ENCODE peak calls at places on chromosome 9, in eight cellular contexts. X is psoas muscle; D is transverse colon; Q is tibial nerve; I is HCT116; P is neural progenitor cell; L is CD8-positive, alpha-beta T cell; B is OCI-LY7. R is an unnamed sample. For H3K4me1, the result is how much of the 10 kb centered on the place peaks cover.

GRCh38 chr9:78601957-78602565 is 305.1 kb downstream of the PSAT1 start:
- DNase-seq in Q (no peak), X (no peak), I (peak), B (peak), P (peak), D (no peak), L (no peak), R (no peak)

GRCh38 chr9:123105490-123105889 is 72.0 kb downstream of the GPR21 start:
- DNase-seq in X (no peak), L (no peak), I (no peak), Q (no peak), P (no peak), B (no peak), D (no peak), R (no peak)

GRCh38 chr9:82891321-82891720 is 171.6 kb downstream of the RASEF start:
- DNase-seq in I (no peak), L (no peak), Q (no peak), P (no peak), X (no peak), D (no peak), B (no peak), R (no peak)

GRCh38 chr9:18245911-18246310 is 228.0 kb upstream of the ADAMTSL1 start:
- DNase-seq in X (no peak), Q (no peak), I (no peak), D (no peak), L (no peak), B (no peak), P (no peak), R (no peak)

GRCh38 chr9:129446828-129447550 is 173.9 kb downstream of the C9orf50 start:
- DNase-seq in D (no peak), B (peak), I (no peak), P (no peak), X (no peak), L (no peak), Q (no peak), R (no peak)

GRCh38 chr9:76352026-76352620 is 42.1 kb downstream of the RFK start:
- DNase-seq in X (no peak), Q (no peak), L (no peak), P (no peak), B (no peak), I (no peak), D (no peak), R (no peak)

GRCh38 chr9:87149794-87150193 is 202.5 kb upstream of the GAS1 start:
- DNase-seq in D (no peak), B (no peak), Q (no peak), X (no peak), I (no peak), L (no peak), P (no peak), R (no peak)

GRCh38 chr9:110334183-110334582 is 3.5 kb downstream of the TXNDC8 start:
- DNase-seq in X (no peak), Q (no peak), I (no peak), P (no peak), L (no peak), B (no peak), D (no peak), R (no peak)

GRCh38 chr9:113220467-113221002 is 542 bp downstream of the FKBP15 start:
- DNase-seq in D (no peak), X (no peak), P (peak), L (no peak), Q (no peak), I (no peak), B (peak), R (no peak)

GRCh38 chr9:112505083-112505482 is 18.5 kb downstream of the KIAA1958 start:
- DNase-seq in I (no peak), Q (no peak), L (no peak), X (no peak), P (no peak), D (no peak), B (no peak), R (no peak)

GRCh38 chr9:3968891-3969290 is 331.0 kb downstream of the GLIS3 start:
- DNase-seq in Q (no peak), X (no peak), P (no peak), D (no peak), L (no peak), B (no peak), I (peak), R (no peak)

GRCh38 chr9:85067792-85068191 is 398.3 kb downstream of the NTRK2 start:
- DNase-seq in B (no peak), D (no peak), X (no peak), I (no peak), P (no peak), Q (no peak), L (no peak), R (no peak)

GRCh38 chr9:111178361-111179043 is 140.2 kb upstream of the LPAR1 start:
- DNase-seq in X (no peak), I (no peak), B (no peak), L (no peak), Q (no peak), D (no peak), P (no peak), R (no peak)

GRCh38 chr9:110410926-110411325 is 73.3 kb upstream of the TXNDC8 start:
- DNase-seq in P (no peak), X (no peak), Q (no peak), D (no peak), L (no peak), B (no peak), I (no peak), R (no peak)

GRCh38 chr9:123033864-123034598 is 564 bp downstream of the GPR21 start:
- DNase-seq in X (peak), P (no peak), D (no peak), B (no peak), Q (no peak), I (no peak), L (no peak), R (no peak)

GRCh38 chr9:126939821-126940221 is 25.2 kb downstream of the RALGPS1 start:
- DNase-seq in P (no peak), Q (no peak), D (no peak), B (no peak), I (no peak), X (no peak), L (no peak), R (no peak)

GRCh38 chr9:86676426-86676825 is 270.9 kb downstream of the GAS1 start:
- DNase-seq in X (no peak), P (peak), L (no peak), I (no peak), D (no peak), B (no peak), Q (no peak), R (no peak)

GRCh38 chr9:87112656-87113055 is 165.3 kb upstream of the GAS1 start:
- DNase-seq in I (no peak), P (no peak), B (no peak), Q (no peak), X (no peak), D (no peak), L (no peak), R (no peak)

GRCh38 chr9:127987103-127987614 is 6.4 kb upstream of the EEIG1 start:
- DNase-seq in X (peak), Q (no peak), L (no peak), I (no peak), D (no peak), B (no peak), P (no peak), R (peak)

GRCh38 chr9:114805670-114806551 is at the start of gene TNFSF15:
- DNase-seq in B (peak), I (no peak), D (peak), X (peak), L (no peak), Q (no peak), P (peak), R (no peak)

GRCh38 chr9:134363450-134363849 is 37.2 kb downstream of the RXRA start:
- DNase-seq in Q (no peak), P (no peak), D (no peak), L (no peak), X (no peak), B (no peak), I (no peak), R (no peak)

GRCh38 chr9:135342206-135343130 is 137.1 kb upstream of the PPP1R26 start:
- DNase-seq in D (no peak), P (no peak), L (no peak), B (no peak), Q (no peak), X (no peak), I (no peak), R (no peak)

GRCh38 chr9:112271466-112272098 is 61.8 kb downstream of the PTBP3 start:
- DNase-seq in I (no peak), P (no peak), L (no peak), Q (no peak), B (no peak), D (no peak), X (no peak), R (no peak)

GRCh38 chr9:124271660-124272059 is 13.9 kb downstream of the NEK6 start:
- DNase-seq in P (no peak), L (no peak), D (peak), I (no peak), B (no peak), X (no peak), Q (no peak), R (no peak)

GRCh38 chr9:76232861-76233499 is 161.2 kb downstream of the RFK start:
- DNase-seq in B (no peak), I (no peak), Q (no peak), P (no peak), D (no peak), L (no peak), X (no peak), R (no peak)

GRCh38 chr9:134413890-134414731 is 87.9 kb downstream of the RXRA start:
- DNase-seq in Q (no peak), B (no peak), L (no peak), P (no peak), X (peak), I (peak), D (peak), R (peak)

GRCh38 chr9:129252937-129253819 is 75.1 kb upstream of the IER5L start:
- DNase-seq in P (peak), B (no peak), X (peak), I (no peak), L (no peak), Q (peak), D (no peak), R (peak)

GRCh38 chr9:100472725-100473261 is at the start of gene TMEFF1:
- DNase-seq in L (no peak), D (peak), Q (no peak), B (peak), P (peak), I (no peak), X (peak), R (peak)
- TF ChIP-seq CTCF in L (no peak), D (no peak), Q (no peak), B (peak), P (peak), I (peak), X (no peak), R (no peak)

GRCh38 chr9:131731237-131731995 is 8.5 kb downstream of the RAPGEF1 start:
- DNase-seq in L (no peak), P (no peak), X (no peak), B (peak), I (no peak), Q (no peak), D (no peak), R (no peak)

GRCh38 chr9:131733601-131734061 is 6.2 kb downstream of the RAPGEF1 start:
- DNase-seq in I (no peak), L (no peak), Q (no peak), X (peak), P (no peak), D (peak), B (no peak), R (peak)

GRCh38 chr9:131732636-131733340 is 7.1 kb downstream of the RAPGEF1 start:
- DNase-seq in D (no peak), Q (no peak), L (no peak), I (no peak), X (no peak), B (peak), P (no peak), R (no peak)

GRCh38 chr9:131734165-131734610 is 5.7 kb downstream of the RAPGEF1 start:
- DNase-seq in Q (no peak), L (peak), D (peak), P (no peak), B (peak), I (no peak), X (peak), R (peak)

GRCh38 chr9:131732061-131732526 is 7.8 kb downstream of the RAPGEF1 start:
- DNase-seq in I (no peak), L (no peak), D (peak), X (peak), B (no peak), P (no peak), Q (no peak), R (no peak)
- H3K4me1 ChIP-seq in I (under half), L (half or more), D (half or more), X (half or more), B (half or more), P (under half), Q (half or more), R (half or more)

GRCh38 chr9:33295571-33295970 is 5.3 kb downstream of the NFX1 start:
- DNase-seq in P (no peak), L (no peak), I (no peak), D (no peak), X (no peak), Q (no peak), B (no peak), R (no peak)

GRCh38 chr9:33294670-33295432 is 4.5 kb downstream of the NFX1 start:
- DNase-seq in I (no peak), P (no peak), X (no peak), D (no peak), B (peak), Q (no peak), L (no peak), R (no peak)

GRCh38 chr9:33293782-33294181 is 3.5 kb downstream of the NFX1 start:
- DNase-seq in I (no peak), Q (no peak), D (no peak), X (no peak), B (no peak), P (no peak), L (no peak), R (no peak)

GRCh38 chr9:33300546-33300945 is 10.2 kb downstream of the NFX1 start:
- DNase-seq in Q (no peak), B (no peak), L (no peak), X (peak), D (no peak), I (no peak), P (no peak), R (no peak)

GRCh38 chr9:33297455-33297854 is 7.1 kb downstream of the NFX1 start:
- DNase-seq in I (no peak), X (peak), Q (no peak), D (peak), P (no peak), B (peak), L (no peak), R (no peak)
- H3K4me3 ChIP-seq in I (no peak), X (peak), Q (no peak), D (no peak), P (no peak), B (peak), L (peak), R (no peak)

GRCh38 chr9:137286980-137287383 is 9.5 kb downstream of the TOR4A start:
- DNase-seq in X (peak), L (no peak), P (peak), I (peak), B (peak), D (peak), Q (no peak), R (peak)
- TF ChIP-seq CTCF in X (peak), L (no peak), P (peak), I (peak), B (peak), D (peak), Q (peak), R (peak)